ENCODE peak calls at places on chromosomes 12 and 14, in four cellular contexts. Q, F, I and Z are unnamed samples.

GRCh38 chr12:11879306-11879705 is 191.4 kb upstream of the BCL2L14 start:
- DNase-seq in F (no peak), Q (no peak), I (no peak), Z (peak; percentile 14)

GRCh38 chr14:20631023-20631820 is 10.3 kb downstream of the OR6S1 start:
- DNase-seq in F (no peak), I (no peak), Q (no peak), Z (no peak)

GRCh38 chr12:112153181-112153899 is 28.0 kb downstream of the TRAFD1 start:
- DNase-seq in I (no peak), Q (no peak), F (no peak), Z (no peak)

GRCh38 chr12:45336331-45336730 is 120.4 kb downstream of the ANO6 start:
- DNase-seq in F (no peak), Q (peak; percentile 85), I (peak; percentile 92), Z (peak; percentile 64)

GRCh38 chr12:9719835-9720234 is 13.1 kb downstream of the CLECL1 start:
- DNase-seq in Q (no peak), F (no peak), I (no peak), Z (no peak)

GRCh38 chr12:91424506-91424905 is 241.9 kb upstream of the DCN start:
- DNase-seq in Q (no peak), I (no peak), F (no peak), Z (no peak)

GRCh38 chr12:47870175-47870781 is 34.5 kb downstream of the VDR start:
- DNase-seq in F (no peak), Q (no peak), I (no peak), Z (peak; percentile 26)

GRCh38 chr14:69152944-69153847 is at the start of gene DCAF5:
- DNase-seq in I (peak; percentile 47), F (peak; percentile 99), Q (peak; percentile 78), Z (peak; percentile 67)

GRCh38 chr12:50557421-50557820 is 52.6 kb downstream of the DIP2B start:
- DNase-seq in F (no peak), Q (no peak), I (no peak), Z (no peak)

GRCh38 chr14:20848316-20848954 is 42.8 kb upstream of the RNASE3 start:
- DNase-seq in Q (no peak), F (no peak), I (no peak), Z (no peak)

GRCh38 chr12:82805812-82806497 is 119.2 kb downstream of the TMTC2 start:
- DNase-seq in F (no peak), I (no peak), Q (no peak), Z (peak; percentile 26)

GRCh38 chr14:40188006-40188405 is 755.8 kb upstream of the FBXO33 start:
- DNase-seq in F (no peak), I (no peak), Q (peak; percentile 6), Z (no peak)

GRCh38 chr12:2215709-2216560 is 163.1 kb downstream of the CACNA1C start:
- DNase-seq in Q (no peak), I (no peak), F (no peak), Z (no peak)

GRCh38 chr12:105995986-105996385 is 142.8 kb downstream of the NUAK1 start:
- DNase-seq in Q (peak; percentile 16), F (no peak), I (no peak), Z (peak; percentile 61)

GRCh38 chr12:63056649-63057048 is 94.4 kb downstream of the AVPR1A start:
- DNase-seq in I (no peak), Q (no peak), F (no peak), Z (no peak)

GRCh38 chr12:75488553-75488952 is 8.0 kb downstream of the GLIPR1 start:
- DNase-seq in I (no peak), Q (no peak), F (no peak), Z (no peak)

GRCh38 chr14:33840797-33841196 is 110.1 kb downstream of the EGLN3 start:
- DNase-seq in Q (no peak), F (no peak), I (no peak), Z (no peak)

GRCh38 chr14:104298458-104298857 is 160.1 kb downstream of the KIF26A start:
- DNase-seq in I (no peak), Q (no peak), F (no peak), Z (no peak)